ENCODE peak calls at places on chromosomes 1 and 21, in five cellular contexts. S, O, Q, A and K are unnamed samples.

GRCh38 chr21:41831453-41831831 is 47.7 kb downstream of the PRDM15 start:
- DNase-seq in A (no peak), S (no peak), Q (no peak), O (no peak), K (no peak)

GRCh38 chr1:26500488-26501175 is 28.4 kb downstream of the HMGN2 start:
- DNase-seq in A (peak; percentile 95), O (peak; percentile 95), S (peak; percentile 79), Q (peak; percentile 76), K (peak; percentile 62)

GRCh38 chr1:171844381-171844780 is 3.1 kb downstream of the DNM3 start:
- DNase-seq in Q (no peak), O (no peak), A (no peak), S (no peak), K (no peak)

GRCh38 chr21:26137379-26138060 is 33.0 kb downstream of the APP start:
- DNase-seq in S (no peak), A (no peak), Q (no peak), O (no peak), K (no peak)

GRCh38 chr1:89633103-89633744 is at the start of gene LRRC8C:
- DNase-seq in A (no peak), O (peak; percentile 32), Q (peak; percentile 48), S (no peak), K (peak; percentile 46)

GRCh38 chr1:55585402-55585792 is 370.2 kb upstream of the USP24 start:
- DNase-seq in A (no peak), O (no peak), Q (no peak), S (no peak), K (no peak)

GRCh38 chr1:14880456-14881316 is 272.9 kb upstream of the TMEM51 start:
- DNase-seq in A (no peak), Q (no peak), S (no peak), O (peak; percentile 9), K (no peak)

GRCh38 chr1:40003156-40004093 is 37.1 kb upstream of the CAP1 start:
- DNase-seq in A (no peak), Q (no peak), S (no peak), O (no peak), K (no peak)

GRCh38 chr1:29743931-29744330 is 507.6 kb downstream of the PTPRU start:
- DNase-seq in Q (no peak), S (no peak), O (no peak), A (no peak), K (no peak)

GRCh38 chr1:212698467-212699103 is 1.1 kb downstream of the BATF3 start:
- DNase-seq in A (no peak), O (no peak), S (no peak), Q (no peak), K (no peak)

GRCh38 chr1:25425098-25426085 is 4.8 kb upstream of the RHCE start:
- DNase-seq in S (no peak), Q (no peak), A (no peak), O (peak; percentile 60), K (no peak)

GRCh38 chr1:96236156-96236739 is 485.3 kb upstream of the PTBP2 start:
- DNase-seq in O (peak; percentile 65), S (peak; percentile 13), A (peak; percentile 65), Q (no peak), K (peak; percentile 42)

GRCh38 chr1:23099171-23099536 is 69.5 kb downstream of the LUZP1 start:
- DNase-seq in A (no peak), S (no peak), O (no peak), Q (no peak), K (no peak)

GRCh38 chr1:71240656-71241055 is 159.8 kb upstream of the ZRANB2 start:
- DNase-seq in A (no peak), O (no peak), Q (no peak), S (no peak), K (no peak)

GRCh38 chr1:109151146-109151545 is 37.2 kb downstream of the ELAPOR1 start:
- DNase-seq in A (peak; percentile 79), O (peak; percentile 71), Q (no peak), S (no peak), K (no peak)

GRCh38 chr1:64850846-64851245 is 106.0 kb downstream of the RAVER2 start:
- DNase-seq in A (no peak), S (no peak), Q (no peak), O (no peak), K (no peak)

GRCh38 chr21:42316891-42317290 is 1.7 kb upstream of the TFF3 start:
- DNase-seq in S (no peak), O (peak; percentile 87), A (peak; percentile 44), Q (no peak), K (no peak)

GRCh38 chr1:156508205-156508954 is 7.8 kb upstream of the MEF2D start:
- DNase-seq in S (peak; percentile 63), Q (no peak), O (peak; percentile 63), A (no peak), K (no peak)

GRCh38 chr1:192610114-192610958 is 25.6 kb upstream of the RGS13 start:
- DNase-seq in Q (no peak), O (peak; percentile 10), A (no peak), S (no peak), K (no peak)

GRCh38 chr1:218945050-218945449 is 228.6 kb upstream of the LYPLAL1 start:
- DNase-seq in Q (no peak), A (no peak), S (no peak), O (no peak), K (no peak)

GRCh38 chr1:234938924-234939323 is 189.7 kb downstream of the TOMM20 start:
- DNase-seq in Q (no peak), O (no peak), S (no peak), A (no peak), K (no peak)

GRCh38 chr1:153789478-153790148 is 14.4 kb downstream of the SLC27A3 start:
- DNase-seq in Q (peak; percentile 36), O (no peak), A (peak; percentile 49), S (no peak), K (no peak)

GRCh38 chr21:38861006-38861405 is 55.3 kb downstream of the ETS2 start:
- DNase-seq in Q (no peak), A (no peak), S (no peak), O (no peak), K (no peak)

GRCh38 chr1:80882552-80882951 is 918.2 kb upstream of the ADGRL2 start:
- DNase-seq in Q (no peak), S (no peak), O (no peak), A (no peak), K (peak; percentile 76)

GRCh38 chr1:84742653-84743052 is 52.4 kb upstream of the SSX2IP start:
- DNase-seq in Q (no peak), A (no peak), O (no peak), S (no peak), K (no peak)